ENCODE peak calls at places on chromosomes 3 and 15, in eight cellular contexts. L, I, H, N, T, Z, U and W are unnamed samples.
A peak's percentile ranks its signal among the peaks of the same experiment; 100 is the strongest.

GRCh38 chr3:118059096-118059495 is 975.5 kb downstream of the IGSF11 start:
- DNase-seq in T (no peak), I (no peak), H (no peak), Z (no peak), L (no peak), N (no peak), U (no peak), W (no peak)

GRCh38 chr15:40925863-40926658 is 3.1 kb upstream of the DLL4 start:
- DNase-seq in L (no peak), N (no peak), U (no peak), Z (no peak), H (no peak), I (peak; percentile 72), T (no peak), W (no peak)

GRCh38 chr15:101135532-101136166 is 116.2 kb downstream of the CHSY1 start:
- DNase-seq in L (no peak), Z (no peak), N (no peak), H (no peak), I (peak; percentile 77), T (no peak), U (no peak), W (no peak)

GRCh38 chr3:30400924-30401323 is 205.5 kb upstream of the TGFBR2 start:
- DNase-seq in U (no peak), H (no peak), Z (no peak), I (no peak), N (no peak), T (no peak), L (no peak), W (no peak)

GRCh38 chr3:187744169-187745151 is 808 bp downstream of the BCL6 start:
- DNase-seq in Z (peak; percentile 62), T (peak; percentile 56), U (no peak), L (no peak), H (peak; percentile 81), I (peak; percentile 91), N (peak; percentile 15), W (peak; percentile 69)

GRCh38 chr3:144273611-144274010 is 302.0 kb downstream of the DIPK2A start:
- DNase-seq in T (no peak), U (no peak), H (no peak), N (no peak), Z (no peak), L (no peak), I (no peak), W (no peak)

GRCh38 chr15:85474700-85475316 is 94.4 kb downstream of the AKAP13 start:
- DNase-seq in I (no peak), T (no peak), H (no peak), L (no peak), N (no peak), Z (no peak), U (no peak), W (no peak)

GRCh38 chr3:14787630-14788029 is 31.1 kb upstream of the FGD5 start:
- DNase-seq in Z (no peak), U (no peak), H (no peak), N (no peak), L (no peak), I (peak; percentile 47), T (no peak), W (no peak)

GRCh38 chr15:101477851-101478353 is 11.6 kb downstream of the PCSK6 start:
- DNase-seq in H (peak; percentile 22), I (no peak), L (no peak), U (no peak), Z (no peak), N (no peak), T (no peak), W (no peak)

DNA sequence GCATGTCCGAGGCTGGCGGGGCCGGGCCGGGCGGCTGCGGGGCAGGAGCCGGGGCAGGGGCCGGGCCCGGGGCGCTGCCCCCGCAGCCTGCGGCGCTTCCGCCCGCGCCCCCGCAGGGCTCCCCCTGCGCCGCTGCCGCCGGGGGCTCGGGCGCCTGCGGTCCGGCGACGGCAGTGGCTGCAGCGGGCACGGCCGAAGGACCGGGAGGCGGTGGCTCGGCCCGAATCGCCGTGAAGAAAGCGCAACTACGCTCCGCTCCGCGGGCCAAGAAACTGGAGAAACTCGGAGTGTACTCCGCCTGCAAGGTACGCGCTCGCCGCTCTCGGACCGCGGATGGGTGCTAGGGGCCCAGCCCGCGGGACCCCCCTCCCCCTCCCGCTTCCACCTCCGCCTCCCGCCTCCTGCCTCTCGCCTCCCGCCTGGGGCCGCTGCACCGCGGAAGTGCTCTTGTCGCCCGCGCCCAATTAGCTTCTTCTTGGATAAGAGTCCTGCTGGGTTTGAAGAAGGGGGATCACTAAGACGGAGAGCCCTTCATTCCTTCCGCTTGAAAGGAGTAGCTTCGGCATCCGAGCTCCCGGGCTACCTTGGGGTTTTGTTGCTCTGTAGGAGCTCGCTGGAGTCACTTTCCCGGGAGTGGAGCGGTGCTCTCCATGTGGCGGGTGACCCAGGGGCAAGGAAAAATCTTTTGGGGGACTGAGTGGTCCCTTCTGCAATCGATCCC is 390 bp downstream of the KAT2B start:
- DNase-seq in I (peak; percentile 96), Z (peak; percentile 90), L (peak; percentile 65), N (peak; percentile 68), H (peak; percentile 87), T (peak; percentile 79), U (peak; percentile 94), W (peak; percentile 76)
- TF ChIP-seq POLR2A in I (no peak), Z (no peak), L (peak; percentile 41), N (no peak), H (peak; percentile 7), T (no peak), U (no peak), W (no peak)

GRCh38 chr15:88467935-88468528 is 524 bp downstream of the MRPS11 start:
- DNase-seq in L (no peak), I (no peak), T (no peak), Z (no peak), U (peak; percentile 29), H (no peak), N (no peak), W (no peak)
- TF ChIP-seq CTCF in L (no peak), I (no peak), T (no peak), Z (no peak), U (no peak), H (no peak), N (peak; percentile 50), W (no peak)

DNA sequence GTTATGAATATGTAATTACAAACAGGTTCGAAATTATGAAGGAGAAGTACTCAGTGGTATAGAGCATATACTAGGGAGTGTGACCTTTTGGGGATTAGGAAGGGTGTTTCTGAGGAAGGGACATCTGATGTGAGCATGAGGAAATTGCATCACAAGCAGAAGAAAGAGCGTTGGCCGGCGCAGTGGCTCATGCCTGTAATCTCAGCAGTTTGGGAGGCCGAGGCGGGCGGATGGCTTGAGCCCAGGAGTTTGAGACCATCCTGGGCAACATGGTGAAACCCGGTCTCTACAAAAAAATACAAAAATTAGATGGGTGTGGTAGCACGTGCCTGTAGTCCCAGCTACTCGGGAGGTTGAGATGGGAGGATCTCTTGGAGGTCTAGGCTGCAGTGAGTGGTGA is 6.9 kb downstream of the CMTM7 start:
- DNase-seq in Z (peak; percentile 69), L (no peak), N (no peak), U (no peak), I (peak; percentile 86), H (no peak), T (no peak), W (no peak)
- H3K4me1 ChIP-seq in Z (peaks cover 32% of the 10 kb centered on the region), L (peaks cover 50% of the 10 kb centered on the region), N (peaks cover 14% of the 10 kb centered on the region), U (peaks cover 31% of the 10 kb centered on the region), I (peaks cover 100% of the 10 kb centered on the region), H (peaks cover 3% of the 10 kb centered on the region), T (peaks cover 6% of the 10 kb centered on the region), W (peaks cover 13% of the 10 kb centered on the region)

DNA sequence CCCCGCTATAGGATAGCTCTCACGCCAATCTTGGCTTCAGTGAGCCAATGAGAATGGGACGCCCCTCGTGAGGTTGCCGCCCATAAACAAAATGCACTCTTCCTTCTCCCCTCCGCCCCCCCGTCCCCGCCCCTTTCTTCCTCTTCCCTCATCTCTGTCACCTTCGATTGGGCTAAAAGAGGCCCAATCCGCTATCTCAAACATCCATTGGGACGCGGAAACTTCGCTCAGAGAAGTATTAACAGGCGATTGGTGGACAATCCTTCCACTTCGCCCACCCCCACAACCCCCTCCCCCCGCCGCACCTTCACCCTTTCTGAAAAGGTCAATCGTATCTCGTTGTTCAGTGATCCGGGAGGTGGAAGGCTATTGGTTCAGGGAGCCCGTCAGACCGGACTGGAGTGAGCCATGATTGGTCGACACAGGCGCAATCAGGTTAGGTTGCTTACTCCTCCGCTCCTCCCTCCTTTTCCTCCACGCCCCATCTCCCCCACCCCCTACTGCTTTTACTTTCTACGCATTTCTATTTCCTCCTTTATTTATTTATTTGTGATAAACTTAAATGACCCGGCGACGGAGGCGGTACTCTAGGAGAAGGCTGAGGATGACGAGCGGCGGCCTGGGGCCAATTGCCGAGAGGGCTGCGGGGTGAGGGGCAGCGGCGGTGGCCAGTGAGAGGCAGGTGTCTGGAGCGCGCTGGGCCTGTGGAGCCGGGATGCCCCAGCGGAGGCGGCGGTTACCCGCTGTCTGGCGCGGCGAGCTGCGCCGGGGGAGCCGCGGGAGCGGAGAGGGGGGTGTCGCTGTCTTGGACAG is 447 bp upstream of the ZBTB20 start:
- DNase-seq in H (peak; percentile 98), L (peak; percentile 100), T (peak; percentile 98), U (peak; percentile 100), Z (peak; percentile 99), N (peak; percentile 86), I (peak; percentile 99), W (peak; percentile 99)
- TF ChIP-seq POLR2A in H (peak; percentile 83), L (peak; percentile 84), T (peak; percentile 92), U (peak; percentile 66), Z (peak; percentile 60), N (peak; percentile 73), I (peak; percentile 68), W (peak; percentile 96)

DNA sequence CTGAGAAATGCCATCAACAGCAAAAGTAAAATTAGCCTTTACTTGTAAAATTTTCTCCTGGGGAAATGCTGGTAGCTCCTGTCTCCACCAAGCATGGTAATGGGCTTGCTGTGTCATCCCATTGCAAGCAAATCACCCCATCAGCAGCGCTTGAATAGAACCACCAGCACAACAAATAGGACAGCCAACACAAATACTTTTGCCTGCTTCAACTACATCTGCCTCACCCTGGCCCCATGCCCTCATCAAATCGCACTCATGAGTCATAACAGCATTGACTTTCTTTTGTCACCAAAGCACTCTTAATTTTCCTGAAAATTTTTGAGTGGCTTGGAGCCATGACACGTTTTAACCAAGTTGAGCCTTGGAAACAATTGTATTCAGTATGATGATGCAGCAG is 52.6 kb downstream of the ERC2 start:
- DNase-seq in I (no peak), U (no peak), N (no peak), Z (no peak), L (no peak), T (no peak), H (no peak), W (no peak)
- TF ChIP-seq CTCF in I (no peak), U (no peak), N (no peak), Z (no peak), L (no peak), T (no peak), H (no peak), W (no peak)

GRCh38 chr3:131174752-131175151 is 148.1 kb downstream of the NEK11 start:
- DNase-seq in T (no peak), Z (no peak), I (no peak), U (no peak), H (no peak), N (no peak), L (no peak), W (no peak)
- H3K4me1 ChIP-seq in T (no peaks in the 10 kb centered on the region), Z (no peaks in the 10 kb centered on the region), I (peaks cover 12% of the 10 kb centered on the region), U (no peaks in the 10 kb centered on the region), H (no peaks in the 10 kb centered on the region), N (no peaks in the 10 kb centered on the region), L (no peaks in the 10 kb centered on the region), W (no peaks in the 10 kb centered on the region)

GRCh38 chr3:196609343-196609775 is 30.1 kb upstream of the NRROS start:
- DNase-seq in L (peak; percentile 92), Z (peak; percentile 89), T (peak; percentile 64), N (peak; percentile 80), H (peak; percentile 55), U (peak; percentile 95), I (peak; percentile 98), W (peak; percentile 81)
- TF ChIP-seq POLR2A in L (peak; percentile 41), Z (no peak), T (no peak), N (no peak), H (no peak), U (no peak), I (no peak), W (no peak)